ENCODE peak calls at places on chromosomes 4 and X, in six cellular contexts. One of them, this sample, is unnamed.
A peak's percentile ranks its signal among the peaks of the same experiment; 100 is the strongest.

GRCh38 chr4:176387571-176387970 is 67.8 kb downstream of the SPCS3 start:
- DNase-seq in choroid plexus epithelial cell: peak; percentile 40
- DNase-seq in IMR-90: peak; percentile 62
- DNase-seq in activated CD8-positive, alpha-beta T cell treated with anti-CD3 and anti-CD28 coated beads for 36 hours: no peak
- DNase-seq in cardiac fibroblast: peak; percentile 65
- DNase-seq in activated B cell treated with CpG ODN at 0.5 μM for 24 hours: no peak
- DNase-seq in this sample: no peak

GRCh38 chrX:47112316-47112954 is 32.1 kb downstream of the NDUFB11 start:
- DNase-seq in cardiac fibroblast: peak; percentile 14
- DNase-seq in choroid plexus epithelial cell: peak; percentile 12
- DNase-seq in activated B cell treated with CpG ODN at 0.5 μM for 24 hours: no peak
- DNase-seq in IMR-90: no peak
- DNase-seq in activated CD8-positive, alpha-beta T cell treated with anti-CD3 and anti-CD28 coated beads for 36 hours: peak; percentile 9
- DNase-seq in this sample: no peak

GRCh38 chrX:74179936-74180454 is 124.0 kb upstream of the ZCCHC13 start:
- DNase-seq in activated B cell treated with CpG ODN at 0.5 μM for 24 hours: no peak
- DNase-seq in choroid plexus epithelial cell: no peak
- DNase-seq in cardiac fibroblast: no peak
- DNase-seq in activated CD8-positive, alpha-beta T cell treated with anti-CD3 and anti-CD28 coated beads for 36 hours: no peak
- DNase-seq in IMR-90: no peak
- DNase-seq in this sample: no peak

GRCh38 chr4:170386974-170387373 is 297.2 kb upstream of the AADAT start:
- DNase-seq in cardiac fibroblast: peak; percentile 3
- DNase-seq in activated B cell treated with CpG ODN at 0.5 μM for 24 hours: no peak
- DNase-seq in choroid plexus epithelial cell: peak; percentile 86
- DNase-seq in activated CD8-positive, alpha-beta T cell treated with anti-CD3 and anti-CD28 coated beads for 36 hours: no peak
- DNase-seq in IMR-90: peak; percentile 46
- DNase-seq in this sample: no peak

GRCh38 chrX:45735571-45735970 is 534.9 kb upstream of the DIPK2B start:
- DNase-seq in choroid plexus epithelial cell: no peak
- DNase-seq in activated B cell treated with CpG ODN at 0.5 μM for 24 hours: no peak
- DNase-seq in cardiac fibroblast: no peak
- DNase-seq in activated CD8-positive, alpha-beta T cell treated with anti-CD3 and anti-CD28 coated beads for 36 hours: no peak
- DNase-seq in IMR-90: no peak
- DNase-seq in this sample: no peak

GRCh38 chr4:78002260-78002659 is 54.9 kb upstream of the FRAS1 start:
- DNase-seq in choroid plexus epithelial cell: peak; percentile 59
- DNase-seq in IMR-90: no peak
- DNase-seq in activated CD8-positive, alpha-beta T cell treated with anti-CD3 and anti-CD28 coated beads for 36 hours: no peak
- DNase-seq in cardiac fibroblast: no peak
- DNase-seq in activated B cell treated with CpG ODN at 0.5 μM for 24 hours: no peak
- DNase-seq in this sample: no peak

GRCh38 chr4:62531250-62531649 is 1331.1 kb downstream of the ADGRL3 start:
- DNase-seq in activated CD8-positive, alpha-beta T cell treated with anti-CD3 and anti-CD28 coated beads for 36 hours: no peak
- DNase-seq in IMR-90: no peak
- DNase-seq in cardiac fibroblast: no peak
- DNase-seq in activated B cell treated with CpG ODN at 0.5 μM for 24 hours: no peak
- DNase-seq in choroid plexus epithelial cell: no peak
- DNase-seq in this sample: no peak

GRCh38 chr4:80694178-80694577 is 336.3 kb upstream of the BMP3 start:
- DNase-seq in activated B cell treated with CpG ODN at 0.5 μM for 24 hours: no peak
- DNase-seq in IMR-90: no peak
- DNase-seq in cardiac fibroblast: no peak
- DNase-seq in activated CD8-positive, alpha-beta T cell treated with anti-CD3 and anti-CD28 coated beads for 36 hours: no peak
- DNase-seq in choroid plexus epithelial cell: peak; percentile 10
- DNase-seq in this sample: peak; percentile 32

GRCh38 chrX:150736478-150736877 is 43.3 kb downstream of the MTMR1 start:
- DNase-seq in IMR-90: no peak
- DNase-seq in activated CD8-positive, alpha-beta T cell treated with anti-CD3 and anti-CD28 coated beads for 36 hours: no peak
- DNase-seq in cardiac fibroblast: no peak
- DNase-seq in choroid plexus epithelial cell: no peak
- DNase-seq in activated B cell treated with CpG ODN at 0.5 μM for 24 hours: no peak
- DNase-seq in this sample: no peak

GRCh38 chrX:39675619-39676018 is 422.1 kb downstream of the BCOR start:
- DNase-seq in activated B cell treated with CpG ODN at 0.5 μM for 24 hours: no peak
- DNase-seq in IMR-90: no peak
- DNase-seq in cardiac fibroblast: peak; percentile 56
- DNase-seq in activated CD8-positive, alpha-beta T cell treated with anti-CD3 and anti-CD28 coated beads for 36 hours: no peak
- DNase-seq in choroid plexus epithelial cell: no peak
- DNase-seq in this sample: no peak

GRCh38 chrX:135449637-135450550 is 28.1 kb downstream of the SMIM10L2A start:
- DNase-seq in activated B cell treated with CpG ODN at 0.5 μM for 24 hours: no peak
- DNase-seq in cardiac fibroblast: no peak
- DNase-seq in activated CD8-positive, alpha-beta T cell treated with anti-CD3 and anti-CD28 coated beads for 36 hours: no peak
- DNase-seq in IMR-90: no peak
- DNase-seq in choroid plexus epithelial cell: no peak
- DNase-seq in this sample: no peak

GRCh38 chr4:157994863-157995262 is 178.0 kb downstream of the GASK1B start:
- DNase-seq in choroid plexus epithelial cell: no peak
- DNase-seq in activated CD8-positive, alpha-beta T cell treated with anti-CD3 and anti-CD28 coated beads for 36 hours: no peak
- DNase-seq in cardiac fibroblast: peak; percentile 30
- DNase-seq in activated B cell treated with CpG ODN at 0.5 μM for 24 hours: no peak
- DNase-seq in IMR-90: no peak
- DNase-seq in this sample: no peak

GRCh38 chrX:106039920-106040319 is 1.4 kb upstream of the SERPINA7 start:
- DNase-seq in IMR-90: no peak
- DNase-seq in cardiac fibroblast: peak; percentile 8
- DNase-seq in activated B cell treated with CpG ODN at 0.5 μM for 24 hours: no peak
- DNase-seq in activated CD8-positive, alpha-beta T cell treated with anti-CD3 and anti-CD28 coated beads for 36 hours: no peak
- DNase-seq in choroid plexus epithelial cell: peak; percentile 20
- DNase-seq in this sample: no peak

GRCh38 chr4:19381068-19381467 is 870.6 kb upstream of the SLIT2 start:
- DNase-seq in activated CD8-positive, alpha-beta T cell treated with anti-CD3 and anti-CD28 coated beads for 36 hours: no peak
- DNase-seq in choroid plexus epithelial cell: peak; percentile 77
- DNase-seq in activated B cell treated with CpG ODN at 0.5 μM for 24 hours: no peak
- DNase-seq in cardiac fibroblast: peak; percentile 51
- DNase-seq in IMR-90: peak; percentile 86
- DNase-seq in this sample: no peak

GRCh38 chr4:98516441-98517323 is 141.7 kb downstream of the TSPAN5 start:
- DNase-seq in choroid plexus epithelial cell: peak; percentile 63
- DNase-seq in activated CD8-positive, alpha-beta T cell treated with anti-CD3 and anti-CD28 coated beads for 36 hours: no peak
- DNase-seq in IMR-90: peak; percentile 27
- DNase-seq in cardiac fibroblast: no peak
- DNase-seq in activated B cell treated with CpG ODN at 0.5 μM for 24 hours: no peak
- DNase-seq in this sample: no peak

GRCh38 chr4:52655505-52655904 is 3.6 kb downstream of the USP46 start:
- DNase-seq in choroid plexus epithelial cell: no peak
- DNase-seq in cardiac fibroblast: peak; percentile 54
- DNase-seq in activated CD8-positive, alpha-beta T cell treated with anti-CD3 and anti-CD28 coated beads for 36 hours: no peak
- DNase-seq in activated B cell treated with CpG ODN at 0.5 μM for 24 hours: no peak
- DNase-seq in IMR-90: no peak
- DNase-seq in this sample: no peak

GRCh38 chr4:146243141-146243882 is 29.0 kb downstream of the REELD1 start:
- DNase-seq in activated B cell treated with CpG ODN at 0.5 μM for 24 hours: peak; percentile 33
- DNase-seq in choroid plexus epithelial cell: no peak
- DNase-seq in cardiac fibroblast: no peak
- DNase-seq in activated CD8-positive, alpha-beta T cell treated with anti-CD3 and anti-CD28 coated beads for 36 hours: peak; percentile 93
- DNase-seq in IMR-90: peak; percentile 37
- DNase-seq in this sample: no peak

GRCh38 chrX:97740886-97741285 is 857.2 kb downstream of the RPA4 start:
- DNase-seq in cardiac fibroblast: no peak
- DNase-seq in activated CD8-positive, alpha-beta T cell treated with anti-CD3 and anti-CD28 coated beads for 36 hours: no peak
- DNase-seq in activated B cell treated with CpG ODN at 0.5 μM for 24 hours: no peak
- DNase-seq in IMR-90: no peak
- DNase-seq in choroid plexus epithelial cell: no peak
- DNase-seq in this sample: no peak

GRCh38 chrX:121011254-121011653 is 25.7 kb upstream of the CT47A1 start:
- DNase-seq in IMR-90: no peak
- DNase-seq in cardiac fibroblast: no peak
- DNase-seq in choroid plexus epithelial cell: no peak
- DNase-seq in activated B cell treated with CpG ODN at 0.5 μM for 24 hours: no peak
- DNase-seq in activated CD8-positive, alpha-beta T cell treated with anti-CD3 and anti-CD28 coated beads for 36 hours: no peak
- DNase-seq in this sample: no peak

GRCh38 chr4:37748546-37748945 is 62.4 kb upstream of the RELL1 start:
- DNase-seq in IMR-90: no peak
- DNase-seq in cardiac fibroblast: no peak
- DNase-seq in choroid plexus epithelial cell: no peak
- DNase-seq in activated CD8-positive, alpha-beta T cell treated with anti-CD3 and anti-CD28 coated beads for 36 hours: no peak
- DNase-seq in activated B cell treated with CpG ODN at 0.5 μM for 24 hours: no peak
- DNase-seq in this sample: no peak

GRCh38 chrX:14010566-14010965 is 19.1 kb downstream of the GEMIN8 start:
- DNase-seq in cardiac fibroblast: no peak
- DNase-seq in activated B cell treated with CpG ODN at 0.5 μM for 24 hours: no peak
- DNase-seq in IMR-90: no peak
- DNase-seq in activated CD8-positive, alpha-beta T cell treated with anti-CD3 and anti-CD28 coated beads for 36 hours: no peak
- DNase-seq in choroid plexus epithelial cell: no peak
- DNase-seq in this sample: no peak

GRCh38 chr4:7315286-7315685 is 119.4 kb downstream of the PSAPL1 start:
- DNase-seq in cardiac fibroblast: no peak
- DNase-seq in activated B cell treated with CpG ODN at 0.5 μM for 24 hours: no peak
- DNase-seq in IMR-90: no peak
- DNase-seq in choroid plexus epithelial cell: no peak
- DNase-seq in activated CD8-positive, alpha-beta T cell treated with anti-CD3 and anti-CD28 coated beads for 36 hours: no peak
- DNase-seq in this sample: no peak

GRCh38 chrX:72095370-72095769 is 36.3 kb downstream of the RTL5 start:
- DNase-seq in choroid plexus epithelial cell: no peak
- DNase-seq in cardiac fibroblast: no peak
- DNase-seq in activated B cell treated with CpG ODN at 0.5 μM for 24 hours: no peak
- DNase-seq in activated CD8-positive, alpha-beta T cell treated with anti-CD3 and anti-CD28 coated beads for 36 hours: no peak
- DNase-seq in IMR-90: no peak
- DNase-seq in this sample: no peak

DNA sequence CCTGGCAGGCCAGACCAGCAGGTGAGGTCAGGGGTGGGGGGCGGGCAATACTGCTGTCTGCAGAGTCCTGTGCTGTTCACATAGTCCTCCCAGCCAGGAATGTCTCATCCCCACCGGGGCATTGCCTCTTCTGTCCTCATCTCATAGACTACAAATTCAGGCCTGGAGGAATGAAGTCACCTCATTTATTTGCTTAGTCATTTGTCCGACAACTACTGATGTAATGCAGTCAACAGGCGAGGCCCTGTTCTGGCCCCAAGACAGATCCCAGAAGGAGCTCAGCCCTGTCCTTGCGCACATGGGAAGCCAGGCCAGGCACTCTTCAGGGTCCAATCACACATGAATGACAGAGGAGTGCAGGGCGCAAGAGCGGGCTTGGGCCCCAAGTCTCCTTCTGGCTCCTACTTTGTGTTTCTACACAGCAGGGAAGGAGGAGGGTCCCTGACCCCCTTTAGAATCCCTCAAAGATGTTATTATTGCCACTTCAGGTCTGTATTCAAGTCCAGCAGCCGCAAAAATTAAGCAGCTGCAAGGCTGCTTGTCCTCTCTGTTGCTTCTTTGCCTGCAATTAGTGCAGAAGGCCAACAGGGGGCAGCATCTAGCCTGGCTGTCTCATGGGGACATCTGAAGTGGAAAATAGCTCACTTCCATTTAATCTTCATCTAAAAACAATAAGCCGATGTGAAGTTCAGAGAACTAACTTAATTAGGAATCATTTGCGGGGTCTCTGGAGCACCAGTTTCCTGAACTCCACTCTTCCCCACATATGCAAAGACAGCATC is 15.2 kb upstream of the HMX1 start:
- DNase-seq in activated B cell treated with CpG ODN at 0.5 μM for 24 hours: no peak
- DNase-seq in cardiac fibroblast: no peak
- DNase-seq in choroid plexus epithelial cell: no peak
- DNase-seq in activated CD8-positive, alpha-beta T cell treated with anti-CD3 and anti-CD28 coated beads for 36 hours: no peak
- DNase-seq in IMR-90: no peak
- DNase-seq in this sample: no peak
- TF ChIP-seq CTCF in activated B cell treated with CpG ODN at 0.5 μM for 24 hours: no peak
- TF ChIP-seq CTCF in cardiac fibroblast: peak; percentile 28
- TF ChIP-seq CTCF in choroid plexus epithelial cell: peak; percentile 43
- TF ChIP-seq CTCF in activated CD8-positive, alpha-beta T cell treated with anti-CD3 and anti-CD28 coated beads for 36 hours: peak; percentile 54
- TF ChIP-seq CTCF in IMR-90: no peak
- TF ChIP-seq CTCF in this sample: peak; percentile 26

GRCh38 chr4:15396157-15396800 is 31.6 kb upstream of the C1QTNF7 start:
- DNase-seq in activated B cell treated with CpG ODN at 0.5 μM for 24 hours: no peak
- DNase-seq in IMR-90: peak; percentile 48
- DNase-seq in activated CD8-positive, alpha-beta T cell treated with anti-CD3 and anti-CD28 coated beads for 36 hours: peak; percentile 78
- DNase-seq in cardiac fibroblast: peak; percentile 60
- DNase-seq in choroid plexus epithelial cell: peak; percentile 77
- DNase-seq in this sample: no peak
- TF ChIP-seq CTCF in activated B cell treated with CpG ODN at 0.5 μM for 24 hours: peak; percentile 33
- TF ChIP-seq CTCF in IMR-90: peak; percentile 62
- TF ChIP-seq CTCF in activated CD8-positive, alpha-beta T cell treated with anti-CD3 and anti-CD28 coated beads for 36 hours: peak; percentile 87
- TF ChIP-seq CTCF in cardiac fibroblast: peak; percentile 77
- TF ChIP-seq CTCF in choroid plexus epithelial cell: peak; percentile 83
- TF ChIP-seq CTCF in this sample: peak; percentile 69

DNA sequence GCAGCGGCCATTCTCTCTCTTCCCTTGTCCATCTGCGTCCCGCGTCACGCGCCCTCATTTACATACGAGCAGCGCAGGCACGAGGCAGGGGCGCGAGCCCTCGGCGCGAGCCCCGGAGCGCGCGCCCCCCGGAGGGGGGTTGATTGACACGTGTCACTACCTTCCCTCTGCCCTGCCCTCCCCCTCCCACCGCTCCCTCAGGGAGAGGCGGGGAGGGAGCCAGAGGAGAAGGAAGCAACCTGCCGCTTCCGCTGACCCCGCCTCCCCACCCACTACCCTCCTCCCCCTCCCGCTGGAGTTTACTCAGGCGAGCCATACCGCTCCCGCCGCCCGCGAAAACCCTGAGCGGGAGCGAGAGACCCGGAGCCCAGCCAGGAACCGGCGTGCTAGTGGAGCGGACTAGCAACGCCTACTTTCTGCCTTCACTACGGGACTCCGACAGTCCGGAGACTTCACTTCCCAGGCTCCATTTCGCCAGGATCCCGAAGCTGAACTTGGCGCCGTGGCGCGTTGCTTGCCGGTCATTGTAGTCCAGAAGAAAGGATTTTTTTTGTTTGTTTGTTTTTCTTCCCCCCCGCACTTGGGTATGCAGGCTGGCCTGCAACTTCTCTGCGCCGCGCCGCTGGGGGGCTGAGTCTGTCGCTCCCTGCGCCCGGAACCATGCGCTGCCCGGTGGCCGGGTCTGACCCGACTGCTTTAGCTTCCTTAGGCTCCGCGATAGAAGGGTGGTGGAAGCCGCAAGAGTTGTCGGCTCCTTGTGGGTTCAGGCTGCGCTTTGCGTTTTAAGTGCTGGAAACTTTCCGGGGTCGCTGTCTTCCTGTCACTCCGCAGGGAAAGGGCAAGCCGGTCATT is at the start of gene LCORL:
- DNase-seq in cardiac fibroblast: peak; percentile 97
- DNase-seq in IMR-90: peak; percentile 95
- DNase-seq in activated B cell treated with CpG ODN at 0.5 μM for 24 hours: peak; percentile 91
- DNase-seq in activated CD8-positive, alpha-beta T cell treated with anti-CD3 and anti-CD28 coated beads for 36 hours: peak; percentile 93
- DNase-seq in choroid plexus epithelial cell: peak; percentile 98
- DNase-seq in this sample: peak; percentile 82
- TF ChIP-seq CTCF in cardiac fibroblast: no peak
- TF ChIP-seq CTCF in IMR-90: no peak
- TF ChIP-seq CTCF in activated B cell treated with CpG ODN at 0.5 μM for 24 hours: no peak
- TF ChIP-seq CTCF in activated CD8-positive, alpha-beta T cell treated with anti-CD3 and anti-CD28 coated beads for 36 hours: no peak
- TF ChIP-seq CTCF in choroid plexus epithelial cell: peak; percentile 8
- TF ChIP-seq CTCF in this sample: no peak

GRCh38 chrX:134020910-134021309 is 35.5 kb upstream of the GPC3 start:
- DNase-seq in choroid plexus epithelial cell: no peak
- DNase-seq in activated CD8-positive, alpha-beta T cell treated with anti-CD3 and anti-CD28 coated beads for 36 hours: no peak
- DNase-seq in activated B cell treated with CpG ODN at 0.5 μM for 24 hours: no peak
- DNase-seq in cardiac fibroblast: no peak
- DNase-seq in IMR-90: no peak
- DNase-seq in this sample: no peak

GRCh38 chrX:134024686-134025377 is 39.4 kb upstream of the GPC3 start:
- DNase-seq in IMR-90: no peak
- DNase-seq in cardiac fibroblast: no peak
- DNase-seq in activated B cell treated with CpG ODN at 0.5 μM for 24 hours: no peak
- DNase-seq in activated CD8-positive, alpha-beta T cell treated with anti-CD3 and anti-CD28 coated beads for 36 hours: no peak
- DNase-seq in choroid plexus epithelial cell: no peak
- DNase-seq in this sample: no peak

GRCh38 chrX:134025986-134026731 is 40.8 kb upstream of the GPC3 start:
- DNase-seq in activated CD8-positive, alpha-beta T cell treated with anti-CD3 and anti-CD28 coated beads for 36 hours: no peak
- DNase-seq in IMR-90: no peak
- DNase-seq in cardiac fibroblast: no peak
- DNase-seq in choroid plexus epithelial cell: no peak
- DNase-seq in activated B cell treated with CpG ODN at 0.5 μM for 24 hours: no peak
- DNase-seq in this sample: no peak

GRCh38 chrX:134023851-134024281 is 38.5 kb upstream of the GPC3 start:
- DNase-seq in activated B cell treated with CpG ODN at 0.5 μM for 24 hours: no peak
- DNase-seq in activated CD8-positive, alpha-beta T cell treated with anti-CD3 and anti-CD28 coated beads for 36 hours: no peak
- DNase-seq in IMR-90: no peak
- DNase-seq in cardiac fibroblast: peak; percentile 19
- DNase-seq in choroid plexus epithelial cell: no peak
- DNase-seq in this sample: no peak

GRCh38 chrX:134026732-134027311 is 41.4 kb upstream of the GPC3 start:
- DNase-seq in IMR-90: peak; percentile 5
- DNase-seq in activated B cell treated with CpG ODN at 0.5 μM for 24 hours: no peak
- DNase-seq in cardiac fibroblast: peak; percentile 64
- DNase-seq in choroid plexus epithelial cell: peak; percentile 59
- DNase-seq in activated CD8-positive, alpha-beta T cell treated with anti-CD3 and anti-CD28 coated beads for 36 hours: peak; percentile 42
- DNase-seq in this sample: peak; percentile 21
- TF ChIP-seq CTCF in IMR-90: peak; percentile 27
- TF ChIP-seq CTCF in activated B cell treated with CpG ODN at 0.5 μM for 24 hours: no peak
- TF ChIP-seq CTCF in cardiac fibroblast: peak; percentile 26
- TF ChIP-seq CTCF in choroid plexus epithelial cell: peak; percentile 69
- TF ChIP-seq CTCF in activated CD8-positive, alpha-beta T cell treated with anti-CD3 and anti-CD28 coated beads for 36 hours: no peak
- TF ChIP-seq CTCF in this sample: peak; percentile 52

This sample was measured in kidney epithelial cell.